ENCODE peak calls at places on chromosome 4, in nine cellular contexts. M is HepG2; Q is mammary epithelial cell; A is ascending aorta; G is GM23248; I is suprapubic skin; V is transverse colon; S is fibroblast of lung; W is effector memory CD4-positive, alpha-beta T cell. O is an unnamed sample.

GRCh38 chr4:77473509-77473908 is 132.1 kb upstream of the CXCL13 start:
- DNase-seq in M (peak), Q (no peak), A (no peak), G (peak), I (no peak), V (no peak), S (no peak), W (no peak), O (no peak)

GRCh38 chr4:64564126-64564525 is 154.9 kb upstream of the TECRL start:
- DNase-seq in M (no peak), Q (peak), A (no peak), G (peak), I (no peak), V (no peak), S (peak), W (no peak), O (no peak)

GRCh38 chr4:86935833-86936721 is 1.3 kb downstream of the AFF1 start:
- DNase-seq in M (peak), Q (peak), A (no peak), G (peak), I (no peak), V (peak), S (peak), W (peak), O (peak)

GRCh38 chr4:134518574-134519217 is 317.1 kb upstream of the PABPC4L start:
- DNase-seq in M (no peak), Q (no peak), A (no peak), G (no peak), I (no peak), V (no peak), S (no peak), W (no peak), O (no peak)

GRCh38 chr4:176638992-176639391 is 153.7 kb downstream of the VEGFC start:
- DNase-seq in M (no peak), Q (peak), A (no peak), G (peak), I (no peak), V (no peak), S (no peak), W (no peak), O (no peak)

GRCh38 chr4:76526585-76526990 is 91.6 kb downstream of the SHROOM3 start:
- DNase-seq in M (peak), Q (peak), A (no peak), G (no peak), I (no peak), V (no peak), S (peak), W (no peak), O (no peak)

GRCh38 chr4:169079942-169080827 is 70.1 kb upstream of the CBR4 start:
- DNase-seq in M (peak), Q (peak), A (no peak), G (peak), I (no peak), V (no peak), S (peak), W (no peak), O (peak)

GRCh38 chr4:101345271-101345595 is 2.1 kb downstream of the PPP3CA start:
- DNase-seq in M (no peak), Q (no peak), A (no peak), G (peak), I (no peak), V (no peak), S (peak), W (no peak), O (no peak)

GRCh38 chr4:41413670-41414069 is 124.3 kb upstream of the LIMCH1 start:
- DNase-seq in M (no peak), Q (peak), A (no peak), G (no peak), I (no peak), V (no peak), S (peak), W (no peak), O (no peak)

GRCh38 chr4:148235809-148236208 is 206.4 kb downstream of the NR3C2 start:
- DNase-seq in M (no peak), Q (no peak), A (no peak), G (no peak), I (no peak), V (no peak), S (no peak), W (no peak), O (no peak)

GRCh38 chr4:8704632-8705031 is 112.1 kb downstream of the CPZ start:
- DNase-seq in M (no peak), Q (no peak), A (no peak), G (no peak), I (peak), V (no peak), S (no peak), W (no peak), O (peak)

GRCh38 chr4:20254517-20255250 is 3.0 kb downstream of the SLIT2 start:
- DNase-seq in M (no peak), Q (no peak), A (no peak), G (peak), I (peak), V (no peak), S (peak), W (no peak), O (no peak)

GRCh38 chr4:43411226-43411625 is 518.7 kb downstream of the GRXCR1 start:
- DNase-seq in M (no peak), Q (no peak), A (no peak), G (peak), I (no peak), V (no peak), S (peak), W (no peak), O (no peak)

GRCh38 chr4:158163941-158164665 is 8.7 kb downstream of the GASK1B start:
- DNase-seq in M (peak), Q (peak), A (no peak), G (no peak), I (no peak), V (no peak), S (peak), W (no peak), O (no peak)

GRCh38 chr4:98446499-98447375 is 185.6 kb downstream of the RAP1GDS1 start:
- DNase-seq in M (no peak), Q (peak), A (no peak), G (peak), I (no peak), V (peak), S (peak), W (peak), O (no peak)

GRCh38 chr4:105966046-105966445 is 70.8 kb downstream of the NPNT start:
- DNase-seq in M (no peak), Q (peak), A (no peak), G (peak), I (no peak), V (no peak), S (peak), W (no peak), O (no peak)

DNA sequence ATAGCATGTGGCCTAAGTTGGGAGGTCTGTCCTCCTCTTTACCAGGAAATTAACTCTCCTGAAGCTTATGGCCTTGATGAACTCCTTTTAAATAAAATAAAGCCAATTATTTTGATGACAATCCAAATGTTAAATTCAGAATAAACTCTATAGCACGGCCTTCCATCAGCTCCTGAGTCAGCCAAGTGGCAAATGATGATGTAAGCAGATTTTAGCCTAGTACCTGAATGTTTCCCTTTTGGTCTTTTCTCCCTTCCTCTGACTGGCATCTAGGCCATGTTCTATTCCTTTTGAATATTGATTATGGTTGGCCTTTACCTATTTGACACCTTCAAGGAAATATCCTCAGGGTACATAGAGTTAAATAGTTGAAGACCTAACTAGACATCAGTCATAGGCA is 76.2 kb downstream of the PARM1 start:
- DNase-seq in M (no peak), Q (no peak), A (no peak), G (no peak), I (no peak), V (no peak), S (no peak), W (no peak), O (no peak)
- H3K27ac ChIP-seq in M (no peak), Q (no peak), A (no peak), G (no peak), I (no peak), V (no peak), S (no peak), W (no peak), O (no peak)

GRCh38 chr4:159283697-159284492 is 181.0 kb downstream of the RAPGEF2 start:
- DNase-seq in M (no peak), Q (peak), A (no peak), G (peak), I (no peak), V (no peak), S (peak), W (no peak), O (no peak)

GRCh38 chr4:159282944-159283343 is 180.1 kb downstream of the RAPGEF2 start:
- DNase-seq in M (peak), Q (no peak), A (no peak), G (no peak), I (no peak), V (no peak), S (no peak), W (no peak), O (no peak)

GRCh38 chr4:159280442-159281172 is 177.7 kb downstream of the RAPGEF2 start:
- DNase-seq in M (peak), Q (no peak), A (no peak), G (no peak), I (no peak), V (no peak), S (no peak), W (no peak), O (no peak)

GRCh38 chr4:159281781-159282180 is 178.9 kb downstream of the RAPGEF2 start:
- DNase-seq in M (no peak), Q (peak), A (no peak), G (peak), I (no peak), V (no peak), S (peak), W (no peak), O (no peak)

DNA sequence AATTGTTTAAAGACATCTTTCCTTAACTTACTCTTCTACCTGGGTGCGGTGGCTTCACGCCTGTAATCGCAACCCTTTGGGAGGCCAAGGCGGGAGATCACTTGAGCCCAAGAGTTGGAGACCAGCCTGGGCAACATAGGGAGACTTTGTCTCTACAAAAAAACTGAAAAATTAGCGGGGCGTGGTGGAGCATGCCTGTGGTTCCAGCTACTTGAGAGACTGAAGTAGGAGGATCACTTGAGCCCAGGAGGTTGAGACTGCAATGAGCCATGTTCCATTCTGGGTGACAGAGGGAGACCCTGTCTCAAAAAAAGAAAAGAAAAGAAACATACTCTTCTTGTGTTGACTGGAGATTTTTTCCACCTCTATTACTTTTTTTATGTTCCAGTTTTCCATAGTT is 181.9 kb downstream of the RAPGEF2 start:
- DNase-seq in M (no peak), Q (no peak), A (no peak), G (no peak), I (no peak), V (no peak), S (peak), W (no peak), O (no peak)
- H3K27ac ChIP-seq in M (no peak), Q (no peak), A (no peak), G (peak), I (no peak), V (no peak), S (no peak), W (no peak), O (no peak)

DNA sequence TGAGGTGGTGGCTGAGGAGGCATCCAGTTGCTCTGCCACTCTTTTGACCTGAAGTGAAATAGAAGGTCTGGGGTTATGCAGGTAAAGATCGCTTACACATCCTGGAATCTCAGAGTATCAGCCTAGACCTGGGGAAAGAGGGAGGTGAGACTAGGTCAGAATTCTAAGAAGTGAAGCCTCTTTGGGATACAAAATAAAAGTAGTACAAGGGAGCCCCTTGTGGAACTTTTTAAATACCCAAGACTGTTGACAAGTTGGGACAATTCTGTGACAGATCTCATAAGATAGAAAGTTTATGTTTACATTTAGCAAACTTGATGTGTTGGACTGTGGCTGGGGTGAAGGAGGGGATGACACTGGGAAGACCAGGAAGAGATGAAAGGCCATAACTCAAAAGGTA is 263.2 kb downstream of the SPRY1 start:
- DNase-seq in M (peak), Q (peak), A (no peak), G (no peak), I (no peak), V (no peak), S (no peak), W (no peak), O (no peak)
- H3K27ac ChIP-seq in M (peak), Q (no peak), A (no peak), G (no peak), I (no peak), V (no peak), S (no peak), W (no peak), O (no peak)

GRCh38 chr4:80307183-80307735 is 28.3 kb upstream of the CFAP299 start:
- DNase-seq in M (no peak), Q (peak), A (no peak), G (peak), I (no peak), V (no peak), S (peak), W (no peak), O (no peak)
- H3K27ac ChIP-seq in M (no peak), Q (peak), A (no peak), G (peak), I (no peak), V (peak), S (peak), W (no peak), O (no peak)

DNA sequence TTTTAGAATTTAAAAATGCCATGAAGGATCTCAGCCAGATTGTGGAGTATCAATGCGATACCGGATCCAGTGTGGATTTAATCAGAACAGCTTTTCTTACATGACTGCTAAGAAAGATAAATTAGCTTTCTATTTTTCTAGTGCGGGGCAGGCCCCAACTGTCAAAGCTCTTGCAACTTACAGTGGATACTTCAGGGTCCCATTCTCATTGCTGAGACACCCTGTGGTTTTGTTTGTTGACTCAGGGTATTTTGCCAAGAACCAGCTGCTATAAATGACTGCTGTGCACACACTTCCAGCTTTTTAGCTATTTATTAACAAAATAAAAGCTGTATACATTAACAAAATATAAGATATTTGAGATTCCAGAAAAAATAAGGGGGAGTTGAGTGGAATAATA is 166.4 kb downstream of the DCLK2 start:
- DNase-seq in M (no peak), Q (no peak), A (no peak), G (peak), I (no peak), V (no peak), S (peak), W (no peak), O (no peak)
- H3K27ac ChIP-seq in M (no peak), Q (no peak), A (peak), G (no peak), I (no peak), V (no peak), S (no peak), W (no peak), O (no peak)

DNA sequence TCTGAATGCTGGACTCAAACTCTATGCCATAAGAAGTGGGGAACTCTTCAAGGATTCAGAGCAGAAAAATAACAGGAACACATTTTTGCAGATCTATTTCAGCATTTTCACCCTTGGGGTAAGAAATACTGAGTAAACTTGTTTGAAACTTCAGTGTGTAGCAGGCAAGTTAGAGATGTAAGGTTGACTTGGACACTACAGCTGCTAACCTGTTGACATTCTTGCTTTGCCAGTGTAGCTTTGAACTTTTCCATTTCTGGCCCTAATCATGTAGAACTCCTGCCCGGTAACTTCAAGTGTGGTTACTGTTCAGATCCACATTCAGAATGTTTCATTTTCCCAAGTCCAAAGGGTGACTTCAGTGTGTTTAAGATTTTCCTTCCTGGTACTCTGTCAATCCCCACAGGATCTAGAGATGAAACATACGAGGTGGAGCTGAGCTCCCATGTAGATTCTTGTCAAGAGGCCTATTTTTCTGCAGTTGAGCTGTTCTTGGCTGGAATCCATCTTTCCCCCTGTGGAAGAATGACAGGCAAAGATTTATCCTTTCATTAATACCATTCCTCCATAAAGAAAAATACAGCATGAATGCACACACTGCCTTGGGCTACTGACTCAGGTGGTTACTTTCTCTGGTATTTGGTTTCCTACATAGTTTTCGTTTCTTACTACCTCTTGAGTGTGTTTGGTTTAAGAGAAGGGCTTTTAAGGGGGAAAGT is 34.1 kb downstream of the FHDC1 start:
- DNase-seq in M (no peak), Q (peak), A (no peak), G (peak), I (no peak), V (no peak), S (peak), W (no peak), O (no peak)
- H3K27ac ChIP-seq in M (no peak), Q (peak), A (no peak), G (peak), I (no peak), V (no peak), S (no peak), W (no peak), O (peak)

GRCh38 chr4:184806711-184807110 is 19.1 kb downstream of the ACSL1 start:
- DNase-seq in M (no peak), Q (no peak), A (no peak), G (no peak), I (no peak), V (no peak), S (no peak), W (no peak), O (no peak)

GRCh38 chr4:184807261-184807660 is 18.5 kb downstream of the ACSL1 start:
- DNase-seq in M (no peak), Q (no peak), A (no peak), G (no peak), I (peak), V (no peak), S (peak), W (no peak), O (peak)

GRCh38 chr4:184805462-184806245 is 20.1 kb downstream of the ACSL1 start:
- DNase-seq in M (no peak), Q (no peak), A (no peak), G (no peak), I (peak), V (peak), S (no peak), W (no peak), O (peak)

GRCh38 chr4:184804621-184805020 is 21.1 kb downstream of the ACSL1 start:
- DNase-seq in M (no peak), Q (no peak), A (no peak), G (no peak), I (no peak), V (no peak), S (no peak), W (no peak), O (no peak)

DNA sequence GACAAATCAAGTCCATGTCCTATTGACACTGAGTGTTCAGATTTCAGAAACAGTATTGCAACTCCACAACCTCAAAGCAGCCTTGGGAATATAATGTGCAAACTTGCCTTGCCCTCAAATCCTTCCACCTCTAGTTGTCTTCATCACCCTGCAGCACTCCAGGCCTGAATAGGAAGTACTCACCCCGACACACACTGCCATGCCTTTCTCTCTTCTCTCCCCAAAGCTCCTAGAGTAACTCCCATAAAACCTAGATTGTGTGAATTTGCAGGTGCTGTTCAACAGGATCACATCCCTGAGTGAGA is 19.6 kb downstream of the ACSL1 start:
- DNase-seq in M (no peak), Q (no peak), A (no peak), G (no peak), I (no peak), V (no peak), S (no peak), W (no peak), O (no peak)
- H3K27ac ChIP-seq in M (no peak), Q (no peak), A (no peak), G (no peak), I (peak), V (peak), S (no peak), W (no peak), O (peak)

GRCh38 chr4:88738714-88739366 is 41.2 kb upstream of the NAP1L5 start:
- DNase-seq in M (no peak), Q (no peak), A (no peak), G (no peak), I (no peak), V (no peak), S (no peak), W (no peak), O (no peak)

GRCh38 chr4:88736264-88736663 is 38.6 kb upstream of the NAP1L5 start:
- DNase-seq in M (no peak), Q (no peak), A (no peak), G (no peak), I (no peak), V (no peak), S (no peak), W (no peak), O (no peak)

GRCh38 chr4:88737304-88738015 is 39.8 kb upstream of the NAP1L5 start:
- DNase-seq in M (no peak), Q (peak), A (no peak), G (no peak), I (no peak), V (peak), S (peak), W (no peak), O (peak)

GRCh38 chr4:88735554-88735953 is 37.9 kb upstream of the NAP1L5 start:
- DNase-seq in M (no peak), Q (no peak), A (no peak), G (no peak), I (no peak), V (no peak), S (peak), W (no peak), O (no peak)

GRCh38 chr4:88738146-88738545 is 40.5 kb upstream of the NAP1L5 start:
- DNase-seq in M (no peak), Q (no peak), A (no peak), G (no peak), I (no peak), V (no peak), S (no peak), W (no peak), O (no peak)
- H3K27ac ChIP-seq in M (no peak), Q (no peak), A (peak), G (no peak), I (no peak), V (peak), S (no peak), W (peak), O (peak)

GRCh38 chr4:2489841-2490552 is 21.1 kb downstream of the RNF4 start:
- DNase-seq in M (no peak), Q (no peak), A (no peak), G (peak), I (no peak), V (no peak), S (no peak), W (no peak), O (no peak)
- H3K27ac ChIP-seq in M (no peak), Q (peak), A (peak), G (peak), I (no peak), V (no peak), S (peak), W (no peak), O (no peak)

DNA sequence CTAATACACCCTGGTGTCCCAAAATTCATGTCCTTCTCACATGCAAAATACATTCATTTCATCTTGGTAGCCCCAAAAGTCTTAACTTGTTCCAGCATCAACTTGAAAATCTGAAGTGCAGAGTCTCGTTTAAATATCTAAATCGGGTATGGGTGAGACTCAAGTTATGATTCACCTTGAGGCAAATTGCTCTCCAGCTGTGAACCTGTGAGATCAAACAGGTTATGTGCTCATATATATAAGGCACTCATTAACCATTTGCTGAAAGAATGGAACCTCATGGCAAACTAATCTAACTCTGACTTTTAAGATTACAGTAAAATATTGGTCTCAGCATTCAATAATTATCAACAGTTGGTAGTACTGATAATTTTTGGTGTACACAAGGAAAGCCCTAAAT is 55.5 kb downstream of the PDLIM5 start:
- DNase-seq in M (no peak), Q (peak), A (no peak), G (no peak), I (no peak), V (no peak), S (peak), W (no peak), O (no peak)
- H3K27ac ChIP-seq in M (no peak), Q (peak), A (peak), G (peak), I (peak), V (peak), S (no peak), W (no peak), O (no peak)

O was measured in upper lobe of left lung.